ENCODE peak calls at places on chromosomes 13 and 19, in eight cellular contexts. X is A172; C is Calu3; Q is spleen; D is MCF 10A; N is activated CD4-positive, alpha-beta T cell treated with anti-CD3 and anti-CD28 coated beads, Interleukin-2, amount 50 U/mL, for 24 hours; L is IMR-90; G is NCI-H524. A is an unnamed sample.
A peak's percentile ranks its signal among the peaks of the same experiment; 100 is the strongest.

GRCh38 chr19:57888107-57888493 is 737 bp downstream of the ZNF814 start:
- DNase-seq in C (no peak), Q (no peak), L (no peak), N (no peak), G (no peak), X (no peak), D (no peak), A (no peak)

GRCh38 chr13:99686944-99687382 is 185.7 kb downstream of the TM9SF2 start:
- DNase-seq in N (no peak), D (no peak), G (no peak), C (no peak), X (no peak), L (no peak), Q (no peak), A (no peak)

GRCh38 chr19:49866933-49867782 is at the start of gene PNKP:
- DNase-seq in D (peak; percentile 93), G (peak; percentile 94), N (peak; percentile 74), X (peak; percentile 93), Q (peak; percentile 97), L (peak; percentile 85), C (peak; percentile 96), A (peak; percentile 93)

GRCh38 chr13:83350569-83350968 is 531.7 kb downstream of the SLITRK1 start:
- DNase-seq in C (no peak), G (no peak), X (peak; percentile 56), N (no peak), L (peak; percentile 61), D (peak; percentile 15), Q (no peak), A (no peak)

GRCh38 chr19:38679839-38680238 is 32.4 kb downstream of the ACTN4 start:
- DNase-seq in Q (no peak), G (no peak), L (peak; percentile 63), X (peak; percentile 75), C (no peak), D (no peak), N (no peak), A (no peak)

GRCh38 chr13:45121421-45121820 is 1.1 kb downstream of the GTF2F2 start:
- DNase-seq in C (no peak), D (peak; percentile 27), N (no peak), L (peak; percentile 53), Q (no peak), X (peak; percentile 11), G (peak; percentile 35), A (no peak)

GRCh38 chr13:98570929-98571372 is 6.0 kb downstream of the STK24 start:
- DNase-seq in X (peak; percentile 87), N (no peak), L (no peak), D (peak; percentile 69), C (peak; percentile 18), Q (no peak), G (no peak), A (peak; percentile 61)

GRCh38 chr19:52941941-52942370 is 18.7 kb upstream of the ZNF888 start:
- DNase-seq in D (peak; percentile 28), G (no peak), Q (peak; percentile 85), X (peak; percentile 48), N (no peak), C (peak; percentile 39), L (peak; percentile 20), A (no peak)

GRCh38 chr19:35975608-35976214 is 19.3 kb upstream of the SDHAF1 start:
- DNase-seq in X (peak; percentile 38), L (peak; percentile 26), C (peak; percentile 25), Q (no peak), G (no peak), N (no peak), D (peak; percentile 23), A (peak; percentile 68)

GRCh38 chr13:109595466-109595865 is 190.9 kb downstream of the IRS2 start:
- DNase-seq in G (no peak), X (no peak), N (no peak), C (no peak), Q (no peak), D (no peak), L (no peak), A (no peak)

GRCh38 chr19:10670876-10671804 is 17.0 kb downstream of the ILF3 start:
- DNase-seq in C (no peak), G (no peak), L (no peak), N (no peak), D (no peak), Q (no peak), X (no peak), A (no peak)

GRCh38 chr19:9914001-9914314 is 22.4 kb downstream of the OLFM2 start:
- DNase-seq in D (no peak), Q (peak; percentile 31), X (no peak), C (no peak), N (no peak), L (no peak), G (no peak), A (peak; percentile 56)

GRCh38 chr19:5534787-5535586 is 32.8 kb downstream of the TINCR start:
- DNase-seq in X (peak; percentile 21), C (peak; percentile 9), D (no peak), N (no peak), L (peak; percentile 12), Q (no peak), G (peak; percentile 18), A (no peak)

GRCh38 chr13:66795636-66796035 is 434.5 kb downstream of the PCDH9 start:
- DNase-seq in G (no peak), L (no peak), Q (no peak), D (no peak), C (no peak), N (no peak), X (no peak), A (no peak)

GRCh38 chr19:21698215-21698614 is 69.2 kb downstream of the ZNF100 start:
- DNase-seq in G (peak; percentile 44), C (no peak), D (peak; percentile 11), N (no peak), L (peak; percentile 1), Q (no peak), X (peak; percentile 3), A (peak; percentile 20)

GRCh38 chr19:53915000-53915399 is 5.9 kb downstream of the CACNG7 start:
- DNase-seq in Q (no peak), D (no peak), N (no peak), X (no peak), L (no peak), C (no peak), G (no peak), A (no peak)

GRCh38 chr13:33610471-33611015 is 207.4 kb upstream of the RFC3 start:
- DNase-seq in G (no peak), X (no peak), Q (peak; percentile 83), C (no peak), D (no peak), L (no peak), N (peak; percentile 36), A (peak; percentile 74)

GRCh38 chr13:27967736-27968315 is 1.3 kb downstream of the CDX2 start:
- DNase-seq in X (no peak), N (no peak), C (no peak), L (no peak), G (peak; percentile 46), Q (no peak), D (no peak), A (no peak)

GRCh38 chr19:33683881-33684549 is 62.3 kb downstream of the CHST8 start:
- DNase-seq in G (peak; percentile 67), Q (peak; percentile 76), L (peak; percentile 18), C (peak; percentile 49), X (peak; percentile 32), N (no peak), D (no peak), A (peak; percentile 75)

GRCh38 chr13:50617134-50617721 is 226.3 kb downstream of the DLEU7 start:
- DNase-seq in D (peak; percentile 78), L (peak; percentile 41), X (peak; percentile 94), C (no peak), N (no peak), Q (no peak), G (no peak), A (no peak)

GRCh38 chr19:5090780-5091575 is 122.1 kb downstream of the KDM4B start:
- DNase-seq in N (no peak), X (peak; percentile 33), C (no peak), L (peak; percentile 15), G (peak; percentile 97), D (no peak), Q (no peak), A (no peak)

GRCh38 chr19:5992756-5993155 is 14.8 kb upstream of the RANBP3 start:
- DNase-seq in G (no peak), D (no peak), C (no peak), N (no peak), L (no peak), X (no peak), Q (no peak), A (no peak)

GRCh38 chr19:4278926-4279529 is at the start of gene SHD:
- DNase-seq in D (no peak), X (no peak), L (no peak), Q (no peak), N (no peak), G (peak; percentile 46), C (no peak), A (no peak)

A was measured in HuH-7.